ENCODE peak calls at places on chromosomes 13 and 19, in four cellular contexts. K is H1, N is H9, L is neuronal stem cell. O is an unnamed sample. For H3K4me1, the result is how much of the 10 kb centered on the place peaks cover.

GRCh38 chr13:79992111-79992510 is 348.8 kb downstream of the SPRY2 start:
- DNase-seq in L (no peak), K (no peak), N (no peak), O (no peak)

GRCh38 chr13:114043421-114044053 is 69.7 kb upstream of the C13orf46 start:
- DNase-seq in N (peak), L (peak), K (no peak), O (peak)

GRCh38 chr19:55311397-55311796 is 13.7 kb downstream of the TMEM150B start:
- DNase-seq in K (no peak), N (no peak), L (no peak), O (no peak)

GRCh38 chr13:52414963-52415362 is 9.0 kb upstream of the THSD1 start:
- DNase-seq in K (no peak), L (no peak), N (no peak), O (peak)

GRCh38 chr13:32804673-32805260 is 211.5 kb upstream of the KL start:
- DNase-seq in L (no peak), N (no peak), K (no peak), O (peak)

GRCh38 chr19:2097330-2098327 is 914 bp downstream of the IZUMO4 start:
- DNase-seq in N (no peak), L (no peak), K (no peak), O (no peak)

GRCh38 chr19:10935371-10936059 is 6.9 kb downstream of the TIMM29 start:
- DNase-seq in K (no peak), N (no peak), L (no peak), O (no peak)

GRCh38 chr19:57934820-57935665 is at the start of gene ZNF418:
- DNase-seq in N (peak), L (peak), K (peak), O (peak)

GRCh38 chr19:1501200-1501595 is 10.2 kb downstream of the REEP6 start:
- DNase-seq in L (no peak), K (no peak), N (no peak), O (no peak)

GRCh38 chr13:114177245-114178010 is 1.6 kb upstream of the CFAP97D2 start:
- DNase-seq in L (no peak), K (no peak), N (no peak), O (no peak)

GRCh38 chr19:13055213-13056051 is 47.2 kb downstream of the LYL1 start:
- DNase-seq in N (peak), L (no peak), K (no peak), O (peak)

GRCh38 chr19:6725513-6726231 is 5.2 kb upstream of the C3 start:
- DNase-seq in L (no peak), N (no peak), K (no peak), O (no peak)
- H2BK12ac ChIP-seq in L (no peak), N (no peak), K (no peak), O (no peak)

DNA sequence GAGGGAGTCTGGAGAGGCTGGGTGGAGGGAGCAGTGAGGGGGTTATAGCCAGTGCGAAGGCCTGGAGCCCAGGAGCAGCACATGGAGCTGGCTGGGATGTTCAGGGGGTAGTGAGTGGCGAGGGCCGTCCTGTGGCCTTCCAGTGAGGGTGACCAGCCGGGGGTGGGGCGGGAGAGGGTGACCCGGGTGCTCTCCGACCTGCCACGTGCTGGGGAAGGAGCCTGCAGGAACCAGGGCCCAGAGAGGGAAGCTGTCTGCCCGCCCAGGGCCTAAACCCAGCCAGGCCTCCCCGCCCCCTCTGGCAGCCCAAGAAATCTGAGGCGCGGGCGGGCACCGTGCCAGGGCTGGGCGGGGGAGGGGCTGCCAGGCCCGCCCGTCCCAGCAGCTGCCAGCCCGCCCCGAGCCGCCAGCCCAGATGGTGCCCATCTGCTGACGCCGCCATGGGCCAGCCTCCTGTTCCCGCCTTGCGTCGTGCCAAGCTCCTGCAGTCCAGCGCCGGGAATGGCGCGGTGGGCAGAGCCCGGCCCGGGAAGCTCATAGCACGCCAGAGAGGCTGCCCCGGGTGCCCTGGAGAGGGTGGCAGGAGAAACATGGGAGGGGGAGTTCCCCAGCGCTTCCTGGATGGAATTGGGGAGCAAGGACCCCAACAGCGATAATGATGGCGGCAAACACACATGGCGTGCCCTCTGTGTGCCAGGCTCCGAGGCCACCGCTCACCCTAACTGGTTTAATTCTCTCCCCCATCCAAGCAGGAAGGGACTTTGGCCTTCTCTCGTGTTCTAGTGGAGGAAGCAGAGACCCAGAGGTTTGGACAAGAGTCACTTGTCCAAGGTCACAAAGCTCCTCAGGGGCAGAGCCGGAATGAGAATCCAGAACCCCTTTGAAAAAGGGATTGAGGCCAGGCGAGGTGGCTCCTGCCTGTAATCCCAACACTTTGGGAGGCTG is 21.5 kb downstream of the NFIC start:
- DNase-seq in N (no peak), K (no peak), L (no peak), O (no peak)
- H3K27ac ChIP-seq in N (no peak), K (no peak), L (no peak), O (no peak)

GRCh38 chr13:37488682-37489081 is 109.9 kb downstream of the POSTN start:
- DNase-seq in K (no peak), N (no peak), L (no peak), O (no peak)
- H3K4me1 ChIP-seq in K (under half), N (under half), L (under half), O (under half)

GRCh38 chr13:112880976-112881540 is 88.0 kb upstream of the MCF2L start:
- DNase-seq in K (no peak), N (no peak), L (no peak), O (no peak)
- H2BK12ac ChIP-seq in K (no peak), N (no peak), L (no peak), O (no peak)

DNA sequence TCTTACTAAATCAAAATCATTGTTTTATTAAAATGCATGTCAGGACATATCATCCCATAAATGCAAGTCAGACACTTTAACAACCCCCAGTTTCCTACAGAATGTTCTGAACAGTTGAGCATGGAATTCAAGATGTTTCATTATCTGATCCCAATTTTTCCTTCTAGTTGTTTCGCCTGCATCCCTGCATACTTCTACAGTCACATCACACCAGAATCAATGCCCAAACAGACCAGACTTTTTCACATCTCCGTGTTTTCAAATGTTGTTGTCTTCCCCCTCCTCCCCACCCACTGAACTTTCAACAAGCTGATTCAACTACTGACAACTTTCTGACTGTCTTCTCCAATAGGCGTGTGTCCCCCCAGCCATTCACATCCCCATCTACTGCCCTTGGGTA is 48.6 kb downstream of the LHFPL6 start:
- DNase-seq in N (no peak), K (no peak), L (no peak), O (no peak)
- H3K27ac ChIP-seq in N (no peak), K (no peak), L (no peak), O (no peak)

GRCh38 chr19:15371786-15372380 is 7.7 kb downstream of the AKAP8 start:
- DNase-seq in L (no peak), N (no peak), K (no peak), O (no peak)
- H3K4me1 ChIP-seq in L (under half), N (under half), K (under half), O (under half)

GRCh38 chr19:42114412-42114811 is 17.8 kb downstream of the POU2F2 start:
- DNase-seq in L (no peak), K (no peak), N (peak), O (peak)

GRCh38 chr19:42115705-42116104 is 16.5 kb downstream of the POU2F2 start:
- DNase-seq in K (no peak), L (no peak), N (no peak), O (no peak)

GRCh38 chr19:42111811-42112210 is 20.4 kb downstream of the POU2F2 start:
- DNase-seq in K (no peak), L (no peak), N (no peak), O (peak)

GRCh38 chr19:42115219-42115618 is 17.0 kb downstream of the POU2F2 start:
- DNase-seq in L (no peak), K (no peak), N (no peak), O (peak)

GRCh38 chr19:42113641-42114348 is 18.5 kb downstream of the POU2F2 start:
- DNase-seq in N (peak), K (peak), L (no peak), O (peak)
- H2BK12ac ChIP-seq in N (no peak), K (peak), L (no peak), O (peak)

DNA sequence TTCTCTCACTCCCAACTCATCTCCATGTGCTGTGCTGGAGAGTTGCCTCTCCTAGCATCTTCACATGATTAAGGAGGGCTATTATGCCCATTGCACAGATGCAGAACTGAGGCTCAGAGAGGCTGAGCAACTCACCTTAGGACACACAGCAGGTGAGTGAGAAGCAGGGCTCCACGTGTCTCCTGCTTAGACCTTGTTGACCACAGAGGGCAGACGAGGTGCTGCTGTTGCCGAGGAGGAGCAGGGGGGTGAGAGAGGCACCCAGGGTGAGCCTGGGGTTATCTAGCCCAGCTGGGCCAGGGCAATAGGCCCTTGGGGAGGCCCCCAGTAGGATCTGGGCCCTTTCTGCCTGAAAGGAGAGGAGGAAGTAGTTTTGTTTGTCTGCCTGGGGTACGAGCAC is 2.4 kb upstream of the HSH2D start:
- DNase-seq in K (no peak), L (no peak), N (no peak), O (no peak)
- H3K27ac ChIP-seq in K (no peak), L (no peak), N (no peak), O (no peak)

GRCh38 chr19:41941410-41942202 is 13.4 kb upstream of the ERFL start:
- DNase-seq in L (no peak), K (no peak), N (no peak), O (no peak)
- H3K4me1 ChIP-seq in L (under half), K (under half), N (under half), O (under half)

GRCh38 chr19:18431351-18432197 is 6.4 kb downstream of the ISYNA1 start:
- DNase-seq in N (no peak), K (no peak), L (no peak), O (no peak)
- H2BK12ac ChIP-seq in N (no peak), K (peak), L (peak), O (no peak)